ENCODE peak calls at places on chromosomes 16 and 17, in six cellular contexts. P is mammary epithelial cell; E is SJSA1; M is CD4-positive, alpha-beta memory T cell; J is Peyer's patch; F is left lung. V is an unnamed sample. For H3K9me3, the result is how much of the 10 kb centered on the place peaks cover.

GRCh38 chr16:51153275-51153991 is 2.4 kb upstream of the SALL1 start:
- DNase-seq in M (no peak), E (no peak), J (no peak), P (no peak), F (no peak), V (no peak)

GRCh38 chr17:73179878-73180277 is 13.0 kb upstream of the COG1 start:
- DNase-seq in J (no peak), F (no peak), E (no peak), P (no peak), M (no peak), V (no peak)

GRCh38 chr16:66150691-66151090 is 215.8 kb upstream of the CDH5 start:
- DNase-seq in E (no peak), M (no peak), P (no peak), J (no peak), F (no peak), V (no peak)

GRCh38 chr16:27485811-27486210 is 63.9 kb downstream of the GTF3C1 start:
- DNase-seq in P (no peak), J (no peak), F (no peak), E (no peak), M (no peak), V (no peak)

GRCh38 chr16:35364263-35364662 is 1904.9 kb downstream of the TP53TG3F start:
- DNase-seq in P (no peak), E (no peak), J (no peak), F (no peak), M (no peak), V (no peak)

GRCh38 chr17:5635949-5636348 is 51.6 kb upstream of the NLRP1 start:
- DNase-seq in M (no peak), F (no peak), E (no peak), P (no peak), J (no peak), V (no peak)

GRCh38 chr17:299546-299945 is 53.1 kb downstream of the RPH3AL start:
- DNase-seq in E (no peak), P (no peak), F (peak), J (no peak), M (no peak), V (no peak)

GRCh38 chr16:47311738-47312505 is 148.9 kb downstream of the ITFG1 start:
- DNase-seq in J (no peak), P (peak), E (no peak), M (no peak), F (no peak), V (no peak)

GRCh38 chr17:79053251-79053925 is 21.2 kb upstream of the ENGASE start:
- DNase-seq in E (no peak), M (no peak), F (no peak), P (no peak), J (no peak), V (no peak)

GRCh38 chr16:48541108-48541786 is 68.7 kb downstream of the N4BP1 start:
- DNase-seq in E (no peak), M (no peak), P (no peak), J (no peak), F (no peak), V (no peak)

GRCh38 chr16:85100265-85100664 is 12.0 kb downstream of the CIBAR2 start:
- DNase-seq in J (no peak), P (no peak), F (no peak), M (no peak), E (no peak), V (no peak)

GRCh38 chr16:69833791-69834282 is 71.7 kb downstream of the WWP2 start:
- DNase-seq in J (no peak), F (no peak), E (no peak), P (no peak), M (no peak), V (no peak)

GRCh38 chr17:73210002-73210678 is 17.3 kb downstream of the COG1 start:
- DNase-seq in J (no peak), F (no peak), P (no peak), E (no peak), M (no peak), V (no peak)

GRCh38 chr17:38456031-38456815 is 28.0 kb downstream of the ARHGAP23 start:
- DNase-seq in F (no peak), M (no peak), P (no peak), E (no peak), J (no peak), V (no peak)

GRCh38 chr16:24986512-24987303 is 28.5 kb downstream of the ARHGAP17 start:
- DNase-seq in J (no peak), P (no peak), M (no peak), E (peak), F (no peak), V (no peak)

GRCh38 chr17:15957608-15958307 is 12.8 kb downstream of the ADORA2B start:
- DNase-seq in P (no peak), J (no peak), M (no peak), E (no peak), F (no peak), V (no peak)

GRCh38 chr17:16507918-16508533 is 16.0 kb upstream of the LRRC75A start:
- DNase-seq in E (no peak), P (peak), J (no peak), M (no peak), F (no peak), V (no peak)

GRCh38 chr16:75169899-75170405 is 21.6 kb downstream of the ZFP1 start:
- DNase-seq in P (no peak), E (no peak), J (no peak), F (no peak), M (no peak), V (no peak)

GRCh38 chr16:75175074-75175473 is 26.8 kb downstream of the ZFP1 start:
- DNase-seq in F (no peak), E (no peak), P (no peak), J (no peak), M (no peak), V (no peak)

GRCh38 chr16:75176926-75177325 is 28.6 kb downstream of the ZFP1 start:
- DNase-seq in J (no peak), E (no peak), P (no peak), F (no peak), M (no peak), V (no peak)

GRCh38 chr16:75172578-75172977 is 24.3 kb downstream of the ZFP1 start:
- DNase-seq in M (no peak), E (no peak), P (no peak), J (no peak), F (no peak), V (no peak)
- H3K9me3 ChIP-seq in M (under half), E (under half), P (half or more), J (under half), F (half or more), V (under half)

GRCh38 chr17:35766903-35767510 is 6.3 kb downstream of the C17orf50 start:
- DNase-seq in J (no peak), M (no peak), F (peak), P (peak), E (no peak), V (no peak)

GRCh38 chr17:35766489-35766877 is 5.8 kb downstream of the C17orf50 start:
- DNase-seq in J (no peak), P (no peak), M (no peak), E (no peak), F (peak), V (no peak)

GRCh38 chr17:35765731-35766488 is 5.2 kb downstream of the C17orf50 start:
- DNase-seq in J (no peak), F (no peak), E (no peak), P (no peak), M (no peak), V (no peak)

GRCh38 chr17:35769895-35770486 is 9.3 kb downstream of the C17orf50 start:
- DNase-seq in F (no peak), E (no peak), M (no peak), J (no peak), P (no peak), V (no peak)

DNA sequence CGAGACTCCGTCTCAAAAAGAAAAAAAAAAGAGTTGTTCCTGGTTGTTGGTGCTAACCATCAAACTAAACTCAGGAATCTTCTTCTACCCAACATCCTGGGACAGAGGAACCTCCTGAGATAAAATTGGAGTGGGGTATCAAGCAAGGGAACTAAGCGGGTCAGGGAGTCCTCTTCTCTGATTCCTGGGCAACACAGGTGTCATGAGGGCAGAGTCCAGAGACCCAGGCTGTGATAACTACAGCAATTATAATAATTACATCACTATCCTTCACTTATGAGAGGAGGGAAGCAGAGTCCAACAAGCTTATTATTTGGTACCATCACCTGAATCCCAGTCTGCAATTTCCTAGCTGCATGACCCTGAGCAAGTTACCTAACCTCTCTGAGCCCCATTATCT is 8.1 kb downstream of the C17orf50 start:
- DNase-seq in J (no peak), M (no peak), P (no peak), F (no peak), E (no peak), V (no peak)
- H3K9me3 ChIP-seq in J (under half), M (under half), P (under half), F (under half), E (under half), V (under half)

GRCh38 chr16:11487289-11487688 is 99.4 kb downstream of the LITAF start:
- DNase-seq in E (no peak), J (no peak), M (no peak), F (no peak), P (no peak), V (no peak)
- H3K9me3 ChIP-seq in E (under half), J (under half), M (under half), F (under half), P (under half), V (under half)

GRCh38 chr16:848510-849253 is 48.1 kb upstream of the GNG13 start:
- DNase-seq in M (no peak), J (no peak), F (peak), P (no peak), E (no peak), V (no peak)
- H3K9me3 ChIP-seq in M (under half), J (under half), F (under half), P (under half), E (under half), V (under half)